ENCODE peak calls at places on chromosomes 2 and 18, in seven cellular contexts. L is hepatocyte, I is PC-9, B is H9, T is PC-3, C is IMR-90, Y is DND-41. Q is an unnamed sample.
A peak's percentile ranks its signal among the peaks of the same experiment; 100 is the strongest.

GRCh38 chr2:72527424-72527823 is 298.4 kb downstream of the EXOC6B start:
- DNase-seq in L (no peak), I (no peak), B (no peak), Y (no peak), C (no peak), T (no peak), Q (no peak)

GRCh38 chr2:205786976-205787375 is 104.7 kb downstream of the NRP2 start:
- DNase-seq in I (no peak), T (no peak), Y (no peak), L (no peak), C (no peak), B (no peak), Q (no peak)

GRCh38 chr2:175568109-175568730 is 386.7 kb upstream of the ATP5MC3 start:
- DNase-seq in I (no peak), T (no peak), C (no peak), Y (no peak), B (no peak), L (no peak), Q (no peak)

GRCh38 chr2:134815741-134816140 is 22.7 kb upstream of the ACMSD start:
- DNase-seq in Y (no peak), T (peak; percentile 74), B (no peak), L (no peak), I (no peak), C (no peak), Q (no peak)

GRCh38 chr2:88841224-88841929 is 149.9 kb downstream of the RPIA start:
- DNase-seq in L (no peak), Y (no peak), I (no peak), C (no peak), B (no peak), T (no peak), Q (no peak)

GRCh38 chr18:11251229-11251890 is 102.0 kb upstream of the PIEZO2 start:
- DNase-seq in L (no peak), I (no peak), C (peak; percentile 34), Y (no peak), B (no peak), T (no peak), Q (peak; percentile 41)

GRCh38 chr2:6556755-6557154 is 309.0 kb downstream of the CMPK2 start:
- DNase-seq in T (peak; percentile 39), I (no peak), B (no peak), L (peak; percentile 56), C (peak; percentile 71), Y (no peak), Q (peak; percentile 51)

GRCh38 chr2:148824190-148824589 is 50.8 kb upstream of the KIF5C start:
- DNase-seq in B (no peak), Y (no peak), T (no peak), L (peak; percentile 10), I (no peak), C (no peak), Q (no peak)

GRCh38 chr18:49645196-49645595 is 83.3 kb downstream of the LIPG start:
- DNase-seq in C (no peak), L (no peak), I (no peak), Y (no peak), B (no peak), T (no peak), Q (no peak)

GRCh38 chr18:24018299-24018910 is 3.9 kb downstream of the TTC39C start:
- DNase-seq in C (no peak), B (no peak), T (no peak), I (no peak), L (no peak), Y (no peak), Q (no peak)

GRCh38 chr2:204705243-204705971 is 160.1 kb downstream of the PARD3B start:
- DNase-seq in L (peak; percentile 4), I (no peak), B (no peak), T (peak; percentile 68), Y (no peak), C (peak; percentile 64), Q (peak; percentile 80)

GRCh38 chr2:178886006-178886405 is 78.8 kb upstream of the TTN start:
- DNase-seq in Y (no peak), L (no peak), I (no peak), C (no peak), T (peak; percentile 41), B (no peak), Q (no peak)

GRCh38 chr2:108573070-108573469 is 38.8 kb downstream of the LIMS1 start:
- DNase-seq in C (peak; percentile 82), I (no peak), L (no peak), T (peak; percentile 45), B (no peak), Y (no peak), Q (peak; percentile 62)

GRCh38 chr2:105640241-105640640 is 104.5 kb upstream of the NCK2 start:
- DNase-seq in C (no peak), B (no peak), I (no peak), Y (no peak), L (no peak), T (no peak), Q (no peak)

GRCh38 chr2:113863166-113863565 is 26.7 kb upstream of the ACTR3 start:
- DNase-seq in C (no peak), Y (no peak), I (no peak), T (no peak), B (no peak), L (no peak), Q (no peak)

GRCh38 chr2:163551974-163552373 is 183.8 kb downstream of the FIGN start:
- DNase-seq in B (no peak), T (peak; percentile 16), I (no peak), Y (no peak), C (no peak), L (no peak), Q (peak; percentile 19)

GRCh38 chr2:234368861-234369261 is 128.0 kb downstream of the ARL4C start:
- DNase-seq in Y (peak; percentile 53), C (peak; percentile 28), B (no peak), L (peak; percentile 78), T (peak; percentile 85), I (peak; percentile 61), Q (peak; percentile 23)

GRCh38 chr2:95307036-95307435 is 9.9 kb downstream of the KCNIP3 start:
- DNase-seq in B (no peak), I (no peak), T (no peak), L (no peak), Y (no peak), C (no peak), Q (no peak)

GRCh38 chr2:54348672-54349071 is 92.6 kb upstream of the TSPYL6 start:
- DNase-seq in B (no peak), T (no peak), I (no peak), L (no peak), C (peak; percentile 64), Y (no peak), Q (peak; percentile 76)

GRCh38 chr2:40049782-40050181 is 270.7 kb upstream of the THUMPD2 start:
- DNase-seq in B (no peak), C (no peak), L (peak; percentile 18), I (no peak), Y (no peak), T (no peak), Q (no peak)

GRCh38 chr2:108625186-108625827 is 91.0 kb downstream of the LIMS1 start:
- DNase-seq in Y (no peak), B (no peak), I (no peak), L (no peak), T (no peak), C (no peak), Q (no peak)

GRCh38 chr2:179751184-179751809 is 110.1 kb downstream of the ZNF385B start:
- DNase-seq in L (peak; percentile 15), Y (no peak), C (peak; percentile 47), B (no peak), I (peak; percentile 10), T (peak; percentile 50), Q (peak; percentile 19)

GRCh38 chr2:204005940-204006721 is 69.6 kb downstream of the ICOS start:
- DNase-seq in B (no peak), C (no peak), I (no peak), Y (peak; percentile 21), T (no peak), L (no peak), Q (no peak)

GRCh38 chr2:235006461-235006860 is 54.6 kb downstream of the SH3BP4 start:
- DNase-seq in B (no peak), I (no peak), Y (no peak), T (no peak), C (no peak), L (no peak), Q (no peak)

GRCh38 chr18:23529597-23529996 is 26.3 kb downstream of the RMC1 start:
- DNase-seq in I (peak; percentile 12), C (peak; percentile 62), T (peak; percentile 91), Y (no peak), L (peak; percentile 40), B (no peak), Q (peak; percentile 55)

GRCh38 chr2:226011716-226012115 is 612.2 kb downstream of the NYAP2 start:
- DNase-seq in C (no peak), L (no peak), Y (no peak), B (no peak), I (no peak), T (no peak), Q (no peak)
- H2AFZ ChIP-seq in C (no peak overlapping the region), L (no peak overlapping the region), Y (no peak overlapping the region), B (no peak overlapping the region), I (no peak overlapping the region), T (no peak overlapping the region), Q (peak overlapping the region; percentile 50)

GRCh38 chr2:182862003-182862402 is 4.4 kb downstream of the FRZB start:
- DNase-seq in L (no peak), B (no peak), I (no peak), Y (no peak), T (no peak), C (no peak), Q (no peak)
- H2AFZ ChIP-seq in L (no peak overlapping the region), B (no peak overlapping the region), I (no peak overlapping the region), Y (no peak overlapping the region), T (no peak overlapping the region), C (no peak overlapping the region), Q (no peak overlapping the region)

GRCh38 chr2:218658671-218659257 is 659 bp downstream of the ZNF142 start:
- DNase-seq in C (peak; percentile 38), B (peak; percentile 75), Y (peak; percentile 41), T (peak; percentile 76), L (peak; percentile 77), I (peak; percentile 63), Q (peak; percentile 19)
- H2AFZ ChIP-seq in C (peak overlapping the region; percentile 97), B (no peak overlapping the region), Y (peak overlapping the region; percentile 92), T (peak overlapping the region; percentile 97), L (peak overlapping the region; percentile 39), I (peak overlapping the region; percentile 94), Q (peak overlapping the region; percentile 93)

GRCh38 chr2:111995148-111995547 is 59.9 kb upstream of the TMEM87B start:
- DNase-seq in T (no peak), C (no peak), B (no peak), L (peak; percentile 26), I (no peak), Y (no peak), Q (no peak)

GRCh38 chr2:111986116-111986900 is 68.8 kb upstream of the TMEM87B start:
- DNase-seq in I (no peak), Y (no peak), C (peak; percentile 8), B (no peak), T (no peak), L (no peak), Q (no peak)

GRCh38 chr2:111990856-111991255 is 64.2 kb upstream of the TMEM87B start:
- DNase-seq in L (no peak), T (no peak), C (peak; percentile 25), B (no peak), I (no peak), Y (no peak), Q (no peak)

GRCh38 chr2:111994042-111994441 is 61.0 kb upstream of the TMEM87B start:
- DNase-seq in Y (no peak), C (no peak), I (no peak), B (no peak), L (no peak), T (no peak), Q (no peak)

DNA sequence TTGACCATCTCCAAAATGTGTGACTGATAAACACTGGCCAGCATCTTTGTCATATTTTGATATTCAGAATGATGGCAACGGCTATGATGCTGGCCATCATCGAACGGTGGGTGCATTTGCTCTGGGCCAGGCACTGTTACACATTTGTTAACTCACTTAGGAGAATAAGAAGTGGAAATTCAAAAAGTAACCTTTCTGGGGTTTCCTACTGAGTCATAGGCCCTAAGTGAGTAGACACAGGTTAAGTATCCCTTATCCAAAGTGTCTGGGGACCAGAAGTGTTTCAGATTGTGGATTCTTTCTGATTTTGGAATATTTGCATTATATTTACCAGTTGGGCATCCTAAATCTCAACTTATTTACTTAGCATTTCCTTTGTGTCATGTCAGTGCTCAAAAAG is 64.7 kb upstream of the TMEM87B start:
- DNase-seq in T (no peak), C (no peak), Y (no peak), L (no peak), B (no peak), I (no peak), Q (no peak)
- H2AFZ ChIP-seq in T (no peak overlapping the region), C (no peak overlapping the region), Y (no peak overlapping the region), L (no peak overlapping the region), B (no peak overlapping the region), I (no peak overlapping the region), Q (no peak overlapping the region)